ENCODE peak calls at places on chromosomes 11 and 22, in nine cellular contexts. F is endothelial cell, R is prostate gland, S is heart right ventricle, K is colonic mucosa, L is NB4, G is psoas muscle, E is A549, Z is esophagus squamous epithelium. P is an unnamed sample.

GRCh38 chr22:24216541-24217209 is 28.2 kb downstream of the GGT5 start:
- DNase-seq in L (no peak), K (no peak), E (no peak), S (no peak), Z (no peak), R (no peak), F (no peak), G (no peak), P (no peak)

GRCh38 chr11:15489281-15489680 is 374.6 kb downstream of the INSC start:
- DNase-seq in F (no peak), K (no peak), S (no peak), E (no peak), G (no peak), Z (no peak), L (no peak), R (no peak), P (no peak)

GRCh38 chr11:76637491-76638266 is 32.9 kb downstream of the LRRC32 start:
- DNase-seq in F (peak), K (no peak), L (peak), S (peak), E (no peak), R (no peak), Z (no peak), G (peak), P (no peak)

GRCh38 chr11:69217276-69218105 is 61.8 kb downstream of the SMIM38 start:
- DNase-seq in E (no peak), K (peak), S (no peak), G (no peak), F (no peak), Z (no peak), R (peak), L (no peak), P (peak)

GRCh38 chr11:71322192-71322735 is 69.9 kb upstream of the SHANK2 start:
- DNase-seq in Z (no peak), S (no peak), R (no peak), E (no peak), G (no peak), F (no peak), L (no peak), K (no peak), P (no peak)

GRCh38 chr11:14336507-14337503 is 22.2 kb downstream of the RRAS2 start:
- DNase-seq in S (no peak), L (no peak), F (no peak), R (no peak), Z (no peak), E (peak), K (no peak), G (no peak), P (no peak)

GRCh38 chr11:14384338-14384737 is 25.4 kb upstream of the RRAS2 start:
- DNase-seq in L (no peak), R (no peak), S (no peak), F (no peak), K (no peak), Z (no peak), E (no peak), G (no peak), P (no peak)

GRCh38 chr11:92986585-92986984 is 17.1 kb downstream of the MTNR1B start:
- DNase-seq in E (no peak), R (no peak), G (no peak), K (no peak), F (no peak), S (no peak), Z (no peak), L (no peak), P (no peak)

GRCh38 chr11:61682093-61682732 is 2.0 kb downstream of the DAGLA start:
- DNase-seq in K (peak), F (no peak), E (no peak), S (peak), Z (no peak), L (no peak), G (peak), R (no peak), P (peak)

GRCh38 chr11:1640076-1640946 is 10.7 kb downstream of the KRTAP5-5 start:
- DNase-seq in L (peak), E (peak), K (peak), Z (no peak), R (no peak), F (peak), S (no peak), G (no peak), P (peak)

GRCh38 chr11:10386861-10387208 is 68.2 kb upstream of the AMPD3 start:
- DNase-seq in F (no peak), L (no peak), Z (no peak), K (no peak), G (no peak), R (no peak), E (no peak), S (no peak), P (no peak)

GRCh38 chr11:74671520-74672196 is 59.6 kb downstream of the CHRDL2 start:
- DNase-seq in K (peak), R (no peak), G (no peak), S (no peak), F (no peak), Z (no peak), L (no peak), E (no peak), P (no peak)

GRCh38 chr11:75313457-75314272 is 37.8 kb downstream of the ARRB1 start:
- DNase-seq in Z (no peak), R (no peak), S (peak), F (no peak), L (no peak), G (peak), K (peak), E (no peak), P (no peak)

GRCh38 chr11:133906241-133906640 is 50.5 kb downstream of the IGSF9B start:
- DNase-seq in K (no peak), Z (no peak), S (no peak), L (no peak), G (no peak), F (no peak), E (no peak), R (no peak), P (no peak)

GRCh38 chr11:75365711-75366181 is 14.3 kb upstream of the ARRB1 start:
- DNase-seq in S (no peak), Z (no peak), E (no peak), F (no peak), K (no peak), R (no peak), G (no peak), L (no peak), P (no peak)

GRCh38 chr22:49427941-49428340 is 399.7 kb downstream of the BRD1 start:
- DNase-seq in Z (no peak), R (no peak), K (no peak), F (no peak), E (no peak), S (no peak), G (no peak), L (no peak), P (no peak)

GRCh38 chr11:45409587-45409986 is 123.4 kb upstream of the SYT13 start:
- DNase-seq in Z (no peak), K (no peak), E (no peak), L (no peak), S (no peak), G (no peak), R (no peak), F (no peak), P (no peak)

GRCh38 chr11:116814502-116814901 is 8.6 kb downstream of the APOA4 start:
- DNase-seq in R (no peak), E (no peak), S (no peak), G (no peak), K (no peak), Z (no peak), L (no peak), F (no peak), P (no peak)

GRCh38 chr22:44825310-44826150 is 73.2 kb downstream of the ARHGAP8 start:
- DNase-seq in G (peak), K (no peak), E (no peak), S (no peak), R (no peak), Z (no peak), L (no peak), F (no peak), P (no peak)

GRCh38 chr22:40721266-40721665 is 42.0 kb downstream of the MCHR1 start:
- DNase-seq in F (no peak), L (peak), Z (no peak), K (no peak), R (no peak), E (no peak), G (peak), S (no peak), P (no peak)

GRCh38 chr11:46290598-46291309 is 13.3 kb downstream of the CREB3L1 start:
- DNase-seq in L (peak), E (no peak), S (peak), Z (no peak), G (peak), F (peak), K (peak), R (peak), P (peak)

GRCh38 chr11:77619576-77620198 is 17.9 kb downstream of the CLNS1A start:
- DNase-seq in Z (no peak), S (no peak), L (peak), G (no peak), F (peak), E (peak), K (peak), R (peak), P (peak)

GRCh38 chr11:72591785-72592490 is 82.3 kb downstream of the PDE2A start:
- DNase-seq in L (no peak), K (no peak), F (no peak), R (no peak), E (no peak), Z (no peak), G (no peak), S (no peak), P (no peak)

GRCh38 chr22:20430641-20431519 is 6.7 kb downstream of the SCARF2 start:
- DNase-seq in S (peak), R (peak), Z (no peak), G (peak), E (peak), F (peak), K (peak), L (peak), P (peak)

GRCh38 chr22:43263645-43264514 is 76.9 kb upstream of the TTLL12 start:
- DNase-seq in F (no peak), K (peak), R (peak), L (peak), E (no peak), Z (no peak), S (peak), G (peak), P (peak)

GRCh38 chr11:116525961-116526495 is 246.8 kb downstream of the BUD13 start:
- DNase-seq in S (no peak), K (no peak), L (no peak), E (no peak), Z (no peak), F (no peak), R (no peak), G (no peak), P (no peak)

GRCh38 chr11:44886765-44887164 is 63.9 kb downstream of the TP53I11 start:
- DNase-seq in R (no peak), L (no peak), S (no peak), E (no peak), G (no peak), K (no peak), F (no peak), Z (no peak), P (no peak)

GRCh38 chr11:7635137-7635536 is 38.2 kb downstream of the CYB5R2 start:
- DNase-seq in Z (no peak), S (peak), K (no peak), L (no peak), F (no peak), E (no peak), R (no peak), G (peak), P (no peak)

GRCh38 chr11:68139395-68139794 is 18.2 kb upstream of the CHKA start:
- DNase-seq in K (no peak), F (no peak), R (no peak), E (no peak), L (peak), Z (no peak), G (no peak), S (no peak), P (no peak)

GRCh38 chr11:44007746-44008501 is 39.9 kb upstream of the ACCSL start:
- DNase-seq in R (no peak), G (no peak), L (no peak), E (no peak), S (no peak), K (peak), Z (no peak), F (no peak), P (no peak)

GRCh38 chr22:30287626-30288413 is 1.5 kb downstream of the CASTOR1 start:
- DNase-seq in L (peak), E (peak), F (peak), G (peak), K (peak), R (peak), Z (peak), S (peak), P (peak)

GRCh38 chr11:107851704-107852315 is 6.8 kb downstream of the SLC35F2 start:
- DNase-seq in R (no peak), L (no peak), G (no peak), F (no peak), E (no peak), K (peak), S (no peak), Z (no peak), P (no peak)

GRCh38 chr11:107853070-107853469 is 5.5 kb downstream of the SLC35F2 start:
- DNase-seq in L (no peak), S (no peak), Z (no peak), E (no peak), G (no peak), K (no peak), F (no peak), R (no peak), P (no peak)

GRCh38 chr11:107844041-107844440 is 14.5 kb downstream of the SLC35F2 start:
- DNase-seq in E (no peak), Z (no peak), R (no peak), K (no peak), S (no peak), F (no peak), G (no peak), L (peak), P (peak)

GRCh38 chr11:107848345-107848744 is 10.2 kb downstream of the SLC35F2 start:
- DNase-seq in E (no peak), G (no peak), S (no peak), F (no peak), R (no peak), K (no peak), Z (no peak), L (no peak), P (no peak)

GRCh38 chr11:107849791-107850190 is 8.8 kb downstream of the SLC35F2 start:
- DNase-seq in L (peak), E (no peak), K (no peak), R (no peak), S (no peak), F (no peak), G (no peak), Z (no peak), P (no peak)
- TF ChIP-seq CTCF in L (no peak), E (no peak), K (no peak), R (no peak), S (no peak), F (no peak), G (no peak), Z (no peak), P (no peak)

DNA sequence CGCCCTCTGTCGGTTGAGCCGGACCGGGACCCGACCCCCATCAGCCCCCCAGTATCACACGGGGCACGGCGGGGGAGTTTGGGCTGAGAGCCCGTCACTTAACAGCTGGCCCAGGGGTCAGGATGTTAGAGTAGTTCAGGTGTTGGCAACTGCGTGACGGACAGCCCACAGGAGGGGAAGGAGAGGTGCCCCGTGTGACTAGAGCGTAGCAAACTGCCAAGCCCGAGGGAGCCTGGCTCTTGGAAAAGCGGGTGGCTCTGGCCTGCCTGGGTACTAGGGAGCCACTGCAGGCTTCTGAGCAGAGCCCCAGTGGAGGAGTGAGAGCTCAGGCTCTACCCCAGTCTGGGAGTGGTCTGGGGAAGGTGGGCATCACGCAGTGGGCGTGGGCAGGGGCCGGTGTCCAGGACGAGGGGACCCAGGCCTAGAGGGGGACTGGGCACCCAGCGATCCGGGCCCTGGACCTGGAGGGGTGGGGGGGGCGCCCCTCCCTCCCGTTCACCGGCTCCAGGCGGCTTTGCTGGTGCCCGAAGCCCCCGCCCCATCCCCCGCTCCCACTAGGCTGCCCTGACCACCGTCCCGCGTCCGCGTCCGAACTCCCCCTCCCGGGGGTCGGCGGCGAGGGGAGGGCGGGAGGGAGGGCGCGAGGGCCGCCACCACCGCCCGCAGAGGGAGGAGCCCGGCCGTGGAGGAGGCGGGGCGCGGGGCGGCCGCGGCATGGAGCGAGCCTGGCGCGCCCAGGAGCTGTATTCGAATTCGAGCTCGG is 24.4 kb downstream of the SHANK3 start:
- DNase-seq in R (no peak), F (no peak), E (peak), S (peak), K (no peak), L (no peak), Z (no peak), G (peak), P (peak)
- TF ChIP-seq CTCF in R (peak), F (peak), E (no peak), S (no peak), K (no peak), L (no peak), Z (peak), G (peak), P (no peak)

DNA sequence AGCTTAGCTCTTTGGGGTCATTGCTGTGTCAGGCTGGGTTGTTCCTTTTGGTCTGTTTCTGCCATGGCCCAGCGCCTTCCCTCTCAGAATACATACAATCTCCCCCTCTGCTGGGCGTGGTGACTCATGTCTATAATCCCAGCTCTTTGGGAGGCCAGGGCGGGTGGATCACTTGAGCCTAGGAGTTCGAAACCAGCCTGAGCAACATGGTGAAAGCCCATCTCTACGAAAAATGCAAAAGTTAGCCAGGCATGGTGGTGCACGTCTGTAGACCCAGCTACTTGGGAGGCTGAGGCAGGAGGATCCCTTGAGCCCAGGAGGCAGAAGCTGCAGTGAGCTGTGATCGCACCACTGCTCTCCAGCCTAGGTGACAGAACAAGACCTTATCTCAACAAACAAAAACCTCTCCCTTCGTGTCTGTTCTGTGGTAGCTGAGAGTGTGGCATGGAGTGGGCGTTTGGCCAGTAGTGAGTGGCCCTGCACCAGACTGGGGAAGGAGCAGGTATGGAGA is 46.7 kb upstream of the RAB1B start:
- DNase-seq in K (no peak), F (no peak), G (peak), S (no peak), Z (no peak), E (no peak), R (no peak), L (peak), P (no peak)
- TF ChIP-seq CTCF in K (no peak), F (no peak), G (no peak), S (no peak), Z (no peak), E (no peak), R (no peak), L (no peak), P (no peak)

DNA sequence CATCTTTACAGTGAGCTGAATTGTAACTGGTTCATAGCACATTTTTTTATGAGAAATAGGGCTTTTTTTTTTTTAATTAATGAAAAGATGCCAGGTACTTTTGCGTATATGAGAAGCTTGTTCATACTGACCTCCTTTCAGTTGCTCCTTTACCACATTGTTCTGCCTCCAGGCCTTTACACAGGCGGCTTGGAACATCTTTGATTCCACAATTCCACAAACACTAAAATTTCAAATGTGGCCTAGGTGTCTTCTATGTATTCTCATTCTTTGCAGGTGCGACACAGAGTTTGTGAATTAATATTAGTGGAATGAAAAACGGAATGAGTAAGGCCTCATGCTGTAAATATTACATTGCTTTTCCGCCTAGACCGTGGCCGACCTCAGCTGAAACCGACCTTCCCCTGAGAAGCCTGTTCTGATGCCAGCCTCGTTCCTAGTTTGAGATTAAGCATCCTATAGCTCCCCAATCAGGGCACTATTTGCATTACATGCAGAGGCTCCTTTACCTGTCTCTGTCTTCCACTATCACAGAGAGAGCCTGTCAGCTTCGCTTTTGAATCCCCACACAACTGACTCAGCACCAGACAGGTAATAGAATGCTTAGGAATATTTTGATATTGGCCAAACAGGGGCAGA is 125.8 kb downstream of the LDLRAD3 start:
- DNase-seq in G (no peak), F (peak), K (no peak), E (no peak), L (no peak), Z (no peak), S (no peak), R (peak), P (no peak)
- TF ChIP-seq CTCF in G (peak), F (no peak), K (no peak), E (no peak), L (no peak), Z (peak), S (no peak), R (peak), P (no peak)

P was measured in Calu3.